ENCODE peak calls at places on chromosomes 12 and 14, in nine cellular contexts. V is lower leg skin; S is nephron progenitor cell; U is CD4-positive, alpha-beta T cell; O is kidney; D is CD8-positive, alpha-beta T cell; E is tibial artery; M is B cell; C is heart left ventricle. Y is an unnamed sample.

GRCh38 chr14:99330316-99331240 is 58.6 kb upstream of the BCL11B start:
- DNase-seq in V (peak), S (no peak), U (no peak), O (peak), D (no peak), E (peak), M (no peak), C (no peak), Y (no peak)

GRCh38 chr14:29528889-29529288 is 398.8 kb downstream of the PRKD1 start:
- DNase-seq in V (no peak), S (no peak), U (no peak), O (no peak), D (no peak), E (no peak), M (no peak), C (no peak), Y (no peak)

GRCh38 chr12:64098709-64099354 is 123.3 kb downstream of the KICS2 start:
- DNase-seq in V (no peak), S (no peak), U (no peak), O (no peak), D (no peak), E (no peak), M (no peak), C (no peak), Y (no peak)

GRCh38 chr14:103001651-103002396 is 55.5 kb downstream of the CDC42BPB start:
- DNase-seq in V (no peak), S (no peak), U (no peak), O (peak), D (no peak), E (no peak), M (peak), C (peak), Y (no peak)

GRCh38 chr12:16258963-16259362 is 18.5 kb downstream of the SLC15A5 start:
- DNase-seq in V (no peak), S (no peak), U (no peak), O (no peak), D (no peak), E (no peak), M (no peak), C (no peak), Y (no peak)

GRCh38 chr12:27177716-27178115 is 66.4 kb upstream of the STK38L start:
- DNase-seq in V (no peak), S (no peak), U (no peak), O (no peak), D (no peak), E (no peak), M (no peak), C (no peak), Y (no peak)

GRCh38 chr12:79301181-79301580 is 389.6 kb downstream of the PAWR start:
- DNase-seq in V (no peak), S (no peak), U (no peak), O (no peak), D (no peak), E (no peak), M (no peak), C (no peak), Y (no peak)

GRCh38 chr14:33432407-33433023 is 493.8 kb downstream of the NPAS3 start:
- DNase-seq in V (no peak), S (no peak), U (no peak), O (no peak), D (no peak), E (no peak), M (no peak), C (no peak), Y (no peak)

GRCh38 chr12:70052931-70053497 is 190.2 kb upstream of the CNOT2 start:
- DNase-seq in V (no peak), S (no peak), U (no peak), O (no peak), D (no peak), E (no peak), M (no peak), C (no peak), Y (peak)

GRCh38 chr14:57362356-57362755 is 28.0 kb upstream of the NAA30 start:
- DNase-seq in V (no peak), S (no peak), U (no peak), O (no peak), D (no peak), E (no peak), M (no peak), C (no peak), Y (no peak)

GRCh38 chr12:61232040-61232439 is 1028.2 kb upstream of the USP15 start:
- DNase-seq in V (no peak), S (no peak), U (no peak), O (no peak), D (no peak), E (no peak), M (no peak), C (no peak), Y (no peak)

GRCh38 chr14:28751467-28752058 is 15.0 kb upstream of the FOXG1 start:
- DNase-seq in V (no peak), S (peak), U (no peak), O (no peak), D (no peak), E (no peak), M (no peak), C (no peak), Y (no peak)

GRCh38 chr12:59472273-59472672 is 123.6 kb upstream of the SLC16A7 start:
- DNase-seq in V (no peak), S (no peak), U (no peak), O (no peak), D (no peak), E (no peak), M (peak), C (no peak), Y (no peak)

GRCh38 chr12:46647034-46647433 is 178.8 kb downstream of the SLC38A4 start:
- DNase-seq in V (no peak), S (no peak), U (no peak), O (no peak), D (no peak), E (no peak), M (no peak), C (no peak), Y (no peak)

GRCh38 chr14:75822522-75823288 is 159.1 kb downstream of the TGFB3 start:
- DNase-seq in V (no peak), S (no peak), U (no peak), O (no peak), D (no peak), E (no peak), M (no peak), C (no peak), Y (no peak)

GRCh38 chr12:107990325-107990724 is 138.8 kb upstream of the WSCD2 start:
- DNase-seq in V (no peak), S (peak), U (peak), O (no peak), D (peak), E (no peak), M (peak), C (no peak), Y (no peak)

GRCh38 chr12:70190252-70191010 is 52.8 kb upstream of the CNOT2 start:
- DNase-seq in V (no peak), S (no peak), U (no peak), O (no peak), D (no peak), E (no peak), M (no peak), C (no peak), Y (no peak)

GRCh38 chr14:53437858-53438257 is 284.7 kb upstream of the DDHD1 start:
- DNase-seq in V (no peak), S (no peak), U (no peak), O (no peak), D (no peak), E (no peak), M (no peak), C (no peak), Y (no peak)

GRCh38 chr12:94149781-94150482 is 1.6 kb downstream of the PLXNC1 start:
- DNase-seq in V (peak), S (peak), U (peak), O (peak), D (no peak), E (no peak), M (no peak), C (peak), Y (no peak)

GRCh38 chr12:50084775-50085614 is at the start of gene SMARCD1:
- DNase-seq in V (peak), S (peak), U (peak), O (peak), D (peak), E (peak), M (peak), C (peak), Y (peak)

GRCh38 chr12:111069886-111070285 is 149.5 kb upstream of the MYL2 start:
- DNase-seq in V (no peak), S (no peak), U (no peak), O (no peak), D (no peak), E (no peak), M (no peak), C (no peak), Y (no peak)

GRCh38 chr14:53638966-53639365 is 317.7 kb downstream of the BMP4 start:
- DNase-seq in V (no peak), S (no peak), U (no peak), O (no peak), D (no peak), E (no peak), M (no peak), C (no peak), Y (no peak)

GRCh38 chr14:61463664-61464063 is 142.3 kb downstream of the PRKCH start:
- DNase-seq in V (no peak), S (no peak), U (no peak), O (no peak), D (no peak), E (no peak), M (no peak), C (no peak), Y (no peak)

GRCh38 chr14:61462566-61463195 is 141.3 kb downstream of the PRKCH start:
- DNase-seq in V (no peak), S (no peak), U (no peak), O (no peak), D (no peak), E (no peak), M (no peak), C (no peak), Y (no peak)

GRCh38 chr14:61460063-61460462 is 138.7 kb downstream of the PRKCH start:
- DNase-seq in V (no peak), S (no peak), U (no peak), O (no peak), D (no peak), E (no peak), M (no peak), C (no peak), Y (no peak)

GRCh38 chr14:61460853-61461611 is 139.7 kb downstream of the PRKCH start:
- DNase-seq in V (peak), S (no peak), U (no peak), O (no peak), D (peak), E (no peak), M (no peak), C (no peak), Y (no peak)

DNA sequence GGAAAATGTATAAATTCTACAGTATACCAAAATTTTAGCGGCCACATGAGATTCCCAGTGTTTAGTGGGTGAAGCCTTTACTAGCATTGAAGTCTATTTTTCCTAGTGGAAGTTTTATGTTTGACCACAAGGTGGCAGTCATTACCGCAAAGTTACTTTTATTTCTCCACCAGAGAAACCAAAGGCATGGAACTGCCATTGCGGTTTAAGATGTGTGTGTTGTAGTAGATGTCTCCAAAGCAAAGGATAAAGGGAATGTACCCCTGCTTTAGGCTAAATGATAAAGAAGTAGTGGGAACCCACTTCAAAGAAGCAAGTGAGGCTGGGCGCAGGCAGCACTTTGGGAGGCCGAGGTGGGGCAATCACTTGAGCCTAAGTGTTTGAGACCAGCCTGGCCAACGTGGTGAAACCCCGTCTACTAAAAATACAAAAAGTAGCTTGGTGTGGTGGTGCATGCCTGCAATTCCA is 140.5 kb downstream of the PRKCH start:
- DNase-seq in V (no peak), S (peak), U (no peak), O (no peak), D (peak), E (no peak), M (peak), C (no peak), Y (no peak)
- TF ChIP-seq CTCF in V (peak), S (peak), U (peak), O (peak), D (peak), E (peak), M (peak), C (peak), Y (peak)

DNA sequence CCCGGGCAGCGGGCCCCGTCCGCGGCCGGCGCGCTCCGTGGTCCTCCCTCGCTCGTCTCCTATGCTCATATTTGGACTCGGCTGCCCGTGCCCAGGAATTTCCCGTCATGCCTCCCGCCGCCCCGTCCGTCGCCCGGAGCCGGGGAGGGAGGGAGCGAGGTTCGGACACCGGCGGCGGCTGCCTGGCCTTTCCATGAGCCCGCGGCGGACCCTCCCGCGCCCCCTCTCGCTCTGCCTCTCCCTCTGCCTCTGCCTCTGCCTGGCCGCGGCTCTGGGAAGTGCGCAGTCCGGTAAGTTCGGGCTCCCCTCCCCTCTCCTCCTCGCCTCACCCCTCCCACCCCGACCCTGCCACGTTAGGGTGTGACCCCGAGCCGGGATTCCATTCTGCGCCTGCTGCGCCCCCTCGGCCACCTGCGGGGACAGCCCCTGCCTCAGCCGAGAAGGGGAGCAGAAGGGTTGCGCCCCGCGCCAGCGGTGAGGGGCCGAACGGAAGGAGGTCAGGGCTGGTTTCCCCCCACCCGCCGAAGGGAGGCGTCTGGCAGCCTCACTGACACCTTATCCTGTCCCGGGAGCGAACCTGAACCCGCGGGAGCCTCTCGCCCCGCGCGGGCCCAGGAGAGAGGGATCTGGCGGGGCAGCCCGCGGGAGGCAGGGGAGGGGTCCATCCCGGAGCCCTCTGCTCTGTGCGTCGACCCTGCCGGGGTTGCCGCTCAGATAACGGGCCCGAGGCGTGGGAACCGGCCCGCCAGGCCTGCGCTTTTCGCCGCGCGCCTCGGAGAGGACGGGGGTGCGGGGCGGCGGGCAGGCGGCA is at the start of gene MSRB3:
- DNase-seq in V (peak), S (peak), U (peak), O (peak), D (no peak), E (peak), M (no peak), C (peak), Y (peak)
- TF ChIP-seq CTCF in V (no peak), S (peak), U (no peak), O (no peak), D (no peak), E (no peak), M (no peak), C (peak), Y (no peak)

GRCh38 chr12:14931359-14931758 is 7.0 kb downstream of the ERP27 start:
- DNase-seq in V (no peak), S (no peak), U (no peak), O (no peak), D (no peak), E (no peak), M (no peak), C (no peak), Y (no peak)

GRCh38 chr12:14928946-14929345 is 9.4 kb downstream of the ERP27 start:
- DNase-seq in V (no peak), S (no peak), U (no peak), O (no peak), D (no peak), E (no peak), M (no peak), C (no peak), Y (no peak)

GRCh38 chr12:14931791-14932560 is 6.4 kb downstream of the ERP27 start:
- DNase-seq in V (no peak), S (no peak), U (no peak), O (no peak), D (no peak), E (no peak), M (no peak), C (no peak), Y (no peak)

GRCh38 chr12:14927267-14927666 is 11.1 kb downstream of the ERP27 start:
- DNase-seq in V (no peak), S (no peak), U (no peak), O (no peak), D (no peak), E (no peak), M (no peak), C (no peak), Y (no peak)

DNA sequence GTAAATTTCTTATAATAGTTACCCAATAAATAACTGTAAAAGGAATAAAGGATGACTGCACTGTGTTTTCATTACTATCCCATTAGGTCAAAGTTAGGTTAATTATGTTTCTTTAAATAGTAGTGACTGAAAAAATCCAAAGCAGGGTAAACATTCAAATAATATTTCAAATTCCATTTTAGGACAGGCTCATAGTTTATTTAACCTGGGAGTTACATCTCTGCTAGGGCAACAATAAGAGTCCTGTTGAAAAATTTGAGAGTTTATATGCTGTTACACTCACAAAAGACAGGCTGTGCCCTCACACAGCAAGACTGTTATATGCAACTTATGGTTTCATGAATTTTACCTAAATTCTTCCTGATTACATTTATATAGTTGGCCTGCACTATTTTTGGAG is 8.0 kb downstream of the ERP27 start:
- DNase-seq in V (no peak), S (no peak), U (no peak), O (no peak), D (no peak), E (no peak), M (no peak), C (no peak), Y (no peak)
- TF ChIP-seq CTCF in V (no peak), S (no peak), U (no peak), O (peak), D (no peak), E (peak), M (no peak), C (no peak), Y (no peak)

GRCh38 chr12:112447106-112447505 is 28.4 kb downstream of the PTPN11 start:
- DNase-seq in V (peak), S (no peak), U (no peak), O (no peak), D (no peak), E (no peak), M (no peak), C (no peak), Y (no peak)

GRCh38 chr12:112456029-112456428 is 37.3 kb downstream of the PTPN11 start:
- DNase-seq in V (no peak), S (no peak), U (no peak), O (no peak), D (no peak), E (no peak), M (no peak), C (no peak), Y (no peak)

GRCh38 chr12:112446008-112446725 is 27.4 kb downstream of the PTPN11 start:
- DNase-seq in V (no peak), S (no peak), U (no peak), O (no peak), D (no peak), E (no peak), M (no peak), C (no peak), Y (no peak)

GRCh38 chr12:112450725-112451124 is 32.0 kb downstream of the PTPN11 start:
- DNase-seq in V (no peak), S (no peak), U (no peak), O (no peak), D (no peak), E (no peak), M (no peak), C (no peak), Y (no peak)
- TF ChIP-seq CTCF in V (no peak), S (no peak), U (no peak), O (no peak), D (no peak), E (no peak), M (no peak), C (no peak), Y (no peak)

GRCh38 chr12:124592050-124592449 is 24.6 kb upstream of the NCOR2 start:
- DNase-seq in V (peak), S (no peak), U (no peak), O (peak), D (no peak), E (no peak), M (no peak), C (no peak), Y (no peak)
- TF ChIP-seq CTCF in V (no peak), S (no peak), U (no peak), O (no peak), D (no peak), E (no peak), M (no peak), C (no peak), Y (no peak)

GRCh38 chr12:115859231-115859630 is 418.3 kb downstream of the MED13L start:
- DNase-seq in V (no peak), S (no peak), U (no peak), O (no peak), D (no peak), E (no peak), M (no peak), C (no peak), Y (no peak)

GRCh38 chr12:115860619-115861018 is 416.9 kb downstream of the MED13L start:
- DNase-seq in V (no peak), S (no peak), U (no peak), O (no peak), D (no peak), E (no peak), M (no peak), C (no peak), Y (no peak)

GRCh38 chr12:115857923-115858322 is 419.6 kb downstream of the MED13L start:
- DNase-seq in V (no peak), S (no peak), U (no peak), O (peak), D (no peak), E (no peak), M (no peak), C (no peak), Y (no peak)

GRCh38 chr12:115852054-115852453 is 425.4 kb downstream of the MED13L start:
- DNase-seq in V (no peak), S (no peak), U (no peak), O (no peak), D (no peak), E (no peak), M (no peak), C (no peak), Y (no peak)

DNA sequence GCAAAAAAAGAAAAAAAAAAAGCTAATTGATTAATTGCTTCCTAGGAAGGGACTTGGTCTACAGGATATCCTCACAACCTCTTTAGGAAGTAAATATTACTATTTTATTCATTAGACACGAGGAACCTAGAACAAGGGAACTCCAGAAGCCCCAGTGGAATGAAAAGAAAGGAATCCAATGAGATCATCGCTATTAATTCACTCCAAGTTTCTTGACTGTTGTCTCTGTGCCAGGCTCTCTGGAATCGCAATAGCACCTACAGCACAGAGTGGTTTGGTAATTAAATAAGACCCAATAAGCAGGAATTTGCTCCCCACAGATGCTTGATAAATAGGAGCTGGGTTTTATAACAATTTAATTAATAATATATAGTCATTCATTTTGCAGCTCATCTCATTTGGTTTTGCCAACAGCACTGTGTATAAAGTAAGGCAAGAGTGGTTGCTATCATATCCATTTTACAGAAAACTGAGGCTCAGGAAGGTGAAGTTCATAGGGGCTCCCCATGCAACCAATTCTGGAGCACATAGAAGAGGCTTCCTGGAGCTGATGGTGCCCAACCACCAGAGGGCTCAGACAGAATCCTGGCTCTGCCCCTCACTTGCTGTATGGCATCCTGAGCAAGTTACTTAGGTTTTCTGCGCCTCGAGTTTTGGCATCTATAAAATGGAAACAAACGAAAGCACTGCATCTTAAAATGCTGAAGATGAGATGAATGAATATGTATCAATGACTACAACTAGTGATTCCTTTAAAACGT is 420.2 kb downstream of the MED13L start:
- DNase-seq in V (no peak), S (no peak), U (no peak), O (no peak), D (no peak), E (no peak), M (no peak), C (no peak), Y (no peak)
- TF ChIP-seq CTCF in V (no peak), S (no peak), U (no peak), O (no peak), D (no peak), E (no peak), M (no peak), C (no peak), Y (no peak)